ENCODE peak calls at places on chromosomes 11 and 22, in six cellular contexts. One of them, this sample, is unnamed.

GRCh38 chr11:25423436-25424184 is 908.3 kb upstream of the ANO3 start:
- DNase-seq in CD14-positive monocyte: no peak
- DNase-seq in AG04450: no peak
- DNase-seq in neural crest cell: no peak
- DNase-seq in astrocyte of the spinal cord: peak; percentile 60
- DNase-seq in GM10248: no peak
- DNase-seq in this sample: no peak

GRCh38 chr22:45629469-45630089 is 42.1 kb upstream of the ATXN10 start:
- DNase-seq in GM10248: no peak
- DNase-seq in neural crest cell: no peak
- DNase-seq in CD14-positive monocyte: no peak
- DNase-seq in AG04450: no peak
- DNase-seq in astrocyte of the spinal cord: no peak
- DNase-seq in this sample: no peak

GRCh38 chr22:35821654-35822053 is 104.0 kb downstream of the APOL5 start:
- DNase-seq in AG04450: no peak
- DNase-seq in neural crest cell: no peak
- DNase-seq in CD14-positive monocyte: no peak
- DNase-seq in GM10248: no peak
- DNase-seq in astrocyte of the spinal cord: no peak
- DNase-seq in this sample: no peak

GRCh38 chr22:20001082-20001638 is 15.5 kb downstream of the ARVCF start:
- DNase-seq in GM10248: no peak
- DNase-seq in AG04450: no peak
- DNase-seq in neural crest cell: no peak
- DNase-seq in CD14-positive monocyte: no peak
- DNase-seq in astrocyte of the spinal cord: peak; percentile 58
- DNase-seq in this sample: no peak

GRCh38 chr11:396948-397548 is 3.0 kb downstream of the PKP3 start:
- DNase-seq in AG04450: no peak
- DNase-seq in neural crest cell: no peak
- DNase-seq in GM10248: peak; percentile 91
- DNase-seq in astrocyte of the spinal cord: peak; percentile 66
- DNase-seq in CD14-positive monocyte: no peak
- DNase-seq in this sample: peak; percentile 48

GRCh38 chr11:2807276-2807681 is 78.3 kb downstream of the CDKN1C start:
- DNase-seq in astrocyte of the spinal cord: peak; percentile 15
- DNase-seq in AG04450: no peak
- DNase-seq in neural crest cell: no peak
- DNase-seq in GM10248: no peak
- DNase-seq in CD14-positive monocyte: no peak
- DNase-seq in this sample: no peak

GRCh38 chr22:29205598-29206371 is at the start of gene EMID1:
- DNase-seq in GM10248: peak; percentile 67
- DNase-seq in CD14-positive monocyte: peak; percentile 30
- DNase-seq in neural crest cell: no peak
- DNase-seq in AG04450: no peak
- DNase-seq in astrocyte of the spinal cord: no peak
- DNase-seq in this sample: no peak

GRCh38 chr11:117849781-117850414 is 25.4 kb upstream of the FXYD2 start:
- DNase-seq in CD14-positive monocyte: no peak
- DNase-seq in neural crest cell: no peak
- DNase-seq in astrocyte of the spinal cord: no peak
- DNase-seq in AG04450: no peak
- DNase-seq in GM10248: no peak
- DNase-seq in this sample: no peak

GRCh38 chr22:32618461-32619140 is 144.0 kb downstream of the FBXO7 start:
- DNase-seq in neural crest cell: no peak
- DNase-seq in astrocyte of the spinal cord: no peak
- DNase-seq in CD14-positive monocyte: no peak
- DNase-seq in GM10248: no peak
- DNase-seq in AG04450: no peak
- DNase-seq in this sample: no peak

GRCh38 chr11:46291441-46292143 is 14.1 kb downstream of the CREB3L1 start:
- DNase-seq in AG04450: no peak
- DNase-seq in astrocyte of the spinal cord: peak; percentile 79
- DNase-seq in GM10248: no peak
- DNase-seq in neural crest cell: no peak
- DNase-seq in CD14-positive monocyte: no peak
- DNase-seq in this sample: peak; percentile 92

GRCh38 chr11:122028561-122028960 is 87.5 kb downstream of the BLID start:
- DNase-seq in AG04450: no peak
- DNase-seq in astrocyte of the spinal cord: no peak
- DNase-seq in CD14-positive monocyte: no peak
- DNase-seq in GM10248: no peak
- DNase-seq in neural crest cell: no peak
- DNase-seq in this sample: no peak

GRCh38 chr22:23888615-23889401 is 5.4 kb upstream of the MIF start:
- DNase-seq in GM10248: no peak
- DNase-seq in neural crest cell: no peak
- DNase-seq in AG04450: no peak
- DNase-seq in CD14-positive monocyte: no peak
- DNase-seq in astrocyte of the spinal cord: peak; percentile 27
- DNase-seq in this sample: peak; percentile 22

GRCh38 chr22:37019309-37020191 is at the start of the genes MPST and TST:
- DNase-seq in astrocyte of the spinal cord: peak; percentile 64
- DNase-seq in CD14-positive monocyte: no peak
- DNase-seq in GM10248: peak; percentile 87
- DNase-seq in AG04450: no peak
- DNase-seq in neural crest cell: peak; percentile 68
- DNase-seq in this sample: peak; percentile 61

GRCh38 chr22:37187891-37188761 is at the start of gene C1QTNF6:
- DNase-seq in neural crest cell: peak; percentile 44
- DNase-seq in AG04450: no peak
- DNase-seq in GM10248: no peak
- DNase-seq in astrocyte of the spinal cord: no peak
- DNase-seq in CD14-positive monocyte: peak; percentile 37
- DNase-seq in this sample: peak; percentile 43

GRCh38 chr11:84722583-84723108 is 904.5 kb downstream of the DLG2 start:
- DNase-seq in AG04450: no peak
- DNase-seq in astrocyte of the spinal cord: no peak
- DNase-seq in CD14-positive monocyte: no peak
- DNase-seq in neural crest cell: no peak
- DNase-seq in GM10248: no peak
- DNase-seq in this sample: no peak

GRCh38 chr11:71928739-71929443 is at the start of gene RNF121:
- DNase-seq in CD14-positive monocyte: peak; percentile 96
- DNase-seq in GM10248: peak; percentile 95
- DNase-seq in neural crest cell: peak; percentile 95
- DNase-seq in astrocyte of the spinal cord: peak; percentile 97
- DNase-seq in AG04450: peak; percentile 81
- DNase-seq in this sample: peak; percentile 95

GRCh38 chr11:30196400-30197206 is 34.2 kb upstream of the FSHB start:
- DNase-seq in neural crest cell: peak; percentile 73
- DNase-seq in GM10248: peak; percentile 27
- DNase-seq in astrocyte of the spinal cord: peak; percentile 45
- DNase-seq in CD14-positive monocyte: no peak
- DNase-seq in AG04450: no peak
- DNase-seq in this sample: peak; percentile 42

GRCh38 chr22:33381531-33382406 is 323.6 kb upstream of the SYN3 start:
- DNase-seq in CD14-positive monocyte: no peak
- DNase-seq in AG04450: no peak
- DNase-seq in astrocyte of the spinal cord: no peak
- DNase-seq in GM10248: no peak
- DNase-seq in neural crest cell: no peak
- DNase-seq in this sample: no peak

GRCh38 chr11:19553683-19554333 is 158.8 kb upstream of the NAV2 start:
- DNase-seq in AG04450: peak; percentile 44
- DNase-seq in astrocyte of the spinal cord: peak; percentile 61
- DNase-seq in GM10248: peak; percentile 75
- DNase-seq in CD14-positive monocyte: no peak
- DNase-seq in neural crest cell: peak; percentile 93
- DNase-seq in this sample: peak; percentile 62

GRCh38 chr11:25838918-25839611 is 492.9 kb upstream of the ANO3 start:
- DNase-seq in AG04450: no peak
- DNase-seq in neural crest cell: no peak
- DNase-seq in astrocyte of the spinal cord: no peak
- DNase-seq in CD14-positive monocyte: no peak
- DNase-seq in GM10248: no peak
- DNase-seq in this sample: no peak

GRCh38 chr11:1453611-1454386 is 32.8 kb downstream of the MOB2 start:
- DNase-seq in AG04450: no peak
- DNase-seq in astrocyte of the spinal cord: no peak
- DNase-seq in neural crest cell: no peak
- DNase-seq in GM10248: peak; percentile 81
- DNase-seq in CD14-positive monocyte: no peak
- DNase-seq in this sample: no peak

GRCh38 chr11:9825895-9826294 is 162.0 kb downstream of the SWAP70 start:
- DNase-seq in CD14-positive monocyte: no peak
- DNase-seq in astrocyte of the spinal cord: no peak
- DNase-seq in GM10248: no peak
- DNase-seq in neural crest cell: no peak
- DNase-seq in AG04450: no peak
- DNase-seq in this sample: no peak

GRCh38 chr11:9827700-9828099 is 163.8 kb downstream of the SWAP70 start:
- DNase-seq in neural crest cell: no peak
- DNase-seq in astrocyte of the spinal cord: no peak
- DNase-seq in CD14-positive monocyte: no peak
- DNase-seq in AG04450: no peak
- DNase-seq in GM10248: no peak
- DNase-seq in this sample: no peak

GRCh38 chr11:9826390-9826789 is 162.5 kb downstream of the SWAP70 start:
- DNase-seq in astrocyte of the spinal cord: no peak
- DNase-seq in AG04450: no peak
- DNase-seq in CD14-positive monocyte: no peak
- DNase-seq in GM10248: no peak
- DNase-seq in neural crest cell: no peak
- DNase-seq in this sample: no peak

GRCh38 chr11:9834281-9834680 is 170.4 kb downstream of the SWAP70 start:
- DNase-seq in CD14-positive monocyte: no peak
- DNase-seq in AG04450: no peak
- DNase-seq in astrocyte of the spinal cord: no peak
- DNase-seq in neural crest cell: no peak
- DNase-seq in GM10248: no peak
- DNase-seq in this sample: peak; percentile 47

GRCh38 chr11:9831122-9831521 is 167.2 kb downstream of the SWAP70 start:
- DNase-seq in CD14-positive monocyte: no peak
- DNase-seq in AG04450: no peak
- DNase-seq in neural crest cell: no peak
- DNase-seq in astrocyte of the spinal cord: no peak
- DNase-seq in GM10248: no peak
- DNase-seq in this sample: no peak
- TF ChIP-seq CTCF in CD14-positive monocyte: no peak
- TF ChIP-seq CTCF in AG04450: no peak
- TF ChIP-seq CTCF in neural crest cell: no peak
- TF ChIP-seq CTCF in astrocyte of the spinal cord: no peak
- TF ChIP-seq CTCF in GM10248: no peak
- TF ChIP-seq CTCF in this sample: no peak

DNA sequence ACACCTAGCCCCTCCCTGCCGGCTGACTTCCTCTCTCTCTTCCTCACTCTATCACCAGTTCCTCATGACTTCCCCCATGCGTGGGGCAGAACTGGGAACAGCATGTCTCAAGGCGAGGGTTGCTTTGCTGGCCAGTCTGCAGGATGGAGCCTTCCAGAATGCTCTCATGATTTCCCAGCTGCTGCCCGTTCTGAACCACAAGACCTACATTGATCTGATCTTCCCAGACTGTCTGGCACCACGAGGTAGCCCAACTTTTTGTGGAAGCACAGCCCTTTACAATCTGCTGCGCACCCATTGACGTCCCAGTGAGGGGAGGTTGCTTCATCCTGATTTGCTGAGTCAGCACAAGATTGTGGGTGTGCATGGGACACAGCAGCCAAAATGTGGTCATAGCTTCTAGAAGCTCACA is 8.6 kb downstream of the TCN2 start:
- DNase-seq in GM10248: no peak
- DNase-seq in CD14-positive monocyte: peak; percentile 77
- DNase-seq in AG04450: no peak
- DNase-seq in astrocyte of the spinal cord: no peak
- DNase-seq in neural crest cell: no peak
- DNase-seq in this sample: no peak
- TF ChIP-seq CTCF in GM10248: no peak
- TF ChIP-seq CTCF in CD14-positive monocyte: no peak
- TF ChIP-seq CTCF in AG04450: no peak
- TF ChIP-seq CTCF in astrocyte of the spinal cord: no peak
- TF ChIP-seq CTCF in neural crest cell: no peak
- TF ChIP-seq CTCF in this sample: no peak

DNA sequence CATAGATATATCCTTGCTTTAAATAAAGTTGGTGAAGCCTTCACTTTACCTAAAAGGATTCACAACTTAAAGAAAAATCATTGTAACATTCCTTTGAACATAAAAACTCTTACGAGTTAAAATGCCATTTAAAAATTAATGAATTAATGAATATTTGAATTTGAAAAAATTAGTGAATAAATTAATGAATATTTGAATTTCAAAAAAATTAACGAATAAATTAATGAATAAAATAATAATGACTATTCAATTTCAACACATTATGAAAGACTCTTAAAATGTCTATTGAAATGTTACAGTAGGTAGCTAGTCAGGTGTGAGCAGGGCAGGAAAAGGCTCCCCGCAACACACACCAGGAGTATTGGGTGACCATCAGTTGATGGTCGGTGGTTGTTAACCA is 22.9 kb downstream of the ARHGAP20 start:
- DNase-seq in neural crest cell: no peak
- DNase-seq in GM10248: no peak
- DNase-seq in astrocyte of the spinal cord: no peak
- DNase-seq in CD14-positive monocyte: no peak
- DNase-seq in AG04450: no peak
- DNase-seq in this sample: no peak
- TF ChIP-seq CTCF in neural crest cell: no peak
- TF ChIP-seq CTCF in GM10248: no peak
- TF ChIP-seq CTCF in astrocyte of the spinal cord: no peak
- TF ChIP-seq CTCF in CD14-positive monocyte: no peak
- TF ChIP-seq CTCF in AG04450: no peak
- TF ChIP-seq CTCF in this sample: no peak

GRCh38 chr11:119370486-119371046 is 10.9 kb downstream of the USP2 start:
- DNase-seq in CD14-positive monocyte: no peak
- DNase-seq in AG04450: no peak
- DNase-seq in astrocyte of the spinal cord: no peak
- DNase-seq in GM10248: no peak
- DNase-seq in neural crest cell: no peak
- DNase-seq in this sample: no peak

GRCh38 chr11:119372260-119373058 is 9.0 kb downstream of the USP2 start:
- DNase-seq in GM10248: no peak
- DNase-seq in CD14-positive monocyte: no peak
- DNase-seq in neural crest cell: no peak
- DNase-seq in AG04450: no peak
- DNase-seq in astrocyte of the spinal cord: no peak
- DNase-seq in this sample: no peak

GRCh38 chr11:119371067-119371601 is 10.4 kb downstream of the USP2 start:
- DNase-seq in AG04450: no peak
- DNase-seq in neural crest cell: no peak
- DNase-seq in astrocyte of the spinal cord: no peak
- DNase-seq in GM10248: no peak
- DNase-seq in CD14-positive monocyte: no peak
- DNase-seq in this sample: no peak

GRCh38 chr11:119373059-119373875 is 8.2 kb downstream of the USP2 start:
- DNase-seq in neural crest cell: no peak
- DNase-seq in CD14-positive monocyte: no peak
- DNase-seq in GM10248: no peak
- DNase-seq in AG04450: no peak
- DNase-seq in astrocyte of the spinal cord: no peak
- DNase-seq in this sample: no peak

DNA sequence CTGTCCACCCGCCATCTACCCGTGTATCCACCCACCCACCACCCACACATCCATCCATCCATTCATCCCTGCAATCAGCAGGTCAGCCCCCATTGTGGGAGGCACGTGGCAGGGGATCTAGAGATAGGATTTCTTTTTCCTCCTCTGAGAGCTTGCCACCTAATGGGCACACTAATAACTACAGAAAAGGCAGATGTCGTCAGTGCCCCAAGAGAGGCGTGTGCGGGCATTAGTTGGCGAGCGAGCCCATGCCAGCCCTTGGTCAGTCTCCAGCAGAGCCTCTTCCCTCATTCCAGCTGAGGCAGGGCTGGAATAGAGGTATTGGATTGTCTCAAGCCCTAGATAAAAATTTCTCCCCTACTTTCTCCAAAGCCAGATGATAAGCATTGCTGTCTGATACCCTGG is 9.7 kb downstream of the USP2 start:
- DNase-seq in AG04450: no peak
- DNase-seq in CD14-positive monocyte: no peak
- DNase-seq in GM10248: no peak
- DNase-seq in neural crest cell: no peak
- DNase-seq in astrocyte of the spinal cord: no peak
- DNase-seq in this sample: no peak
- TF ChIP-seq CTCF in AG04450: no peak
- TF ChIP-seq CTCF in CD14-positive monocyte: peak; percentile 5
- TF ChIP-seq CTCF in GM10248: no peak
- TF ChIP-seq CTCF in neural crest cell: no peak
- TF ChIP-seq CTCF in astrocyte of the spinal cord: no peak
- TF ChIP-seq CTCF in this sample: no peak